ENCODE peak calls at places on chromosomes 13 and 19, in seven cellular contexts. C, W, X, D, O, U and G are unnamed samples.

GRCh38 chr13:105445793-105446192 is 1089.7 kb downstream of the EFNB2 start:
- DNase-seq in O (no peak), C (no peak), X (no peak), W (no peak), D (no peak), U (no peak), G (no peak)

GRCh38 chr19:9729162-9729561 is 39.4 kb downstream of the ZNF846 start:
- DNase-seq in X (no peak), U (no peak), D (no peak), W (no peak), C (no peak), O (no peak), G (no peak)

GRCh38 chr19:39810424-39810823 is 23.5 kb downstream of the DYRK1B start:
- DNase-seq in D (no peak), U (no peak), C (no peak), X (no peak), O (no peak), W (no peak), G (no peak)

GRCh38 chr13:39463611-39464010 is 139.4 kb downstream of the LHFPL6 start:
- DNase-seq in X (no peak), U (no peak), C (no peak), O (no peak), W (no peak), D (peak), G (no peak)

GRCh38 chr13:45472171-45472705 is 7.5 kb downstream of the COG3 start:
- DNase-seq in U (no peak), O (no peak), W (no peak), C (no peak), D (no peak), X (no peak), G (no peak)

GRCh38 chr19:17500447-17501198 is 10.8 kb upstream of the PGLS start:
- DNase-seq in D (no peak), U (no peak), O (no peak), C (no peak), W (no peak), X (no peak), G (no peak)

GRCh38 chr19:33641261-33641660 is 19.5 kb downstream of the CHST8 start:
- DNase-seq in O (no peak), W (no peak), D (no peak), C (no peak), U (no peak), X (no peak), G (no peak)

GRCh38 chr19:3783660-3784584 is 2.3 kb downstream of the MATK start:
- DNase-seq in X (peak), O (no peak), C (peak), W (peak), D (no peak), U (no peak), G (no peak)

GRCh38 chr19:13610042-13610691 is 103.9 kb upstream of the CACNA1A start:
- DNase-seq in O (no peak), D (no peak), W (peak), U (no peak), X (no peak), C (peak), G (no peak)

GRCh38 chr13:28031220-28031903 is 42.9 kb upstream of the URAD start:
- DNase-seq in C (no peak), U (no peak), D (no peak), W (no peak), O (no peak), X (no peak), G (no peak)

GRCh38 chr19:46384396-46384795 is 29.0 kb downstream of the CCDC8 start:
- DNase-seq in U (no peak), D (no peak), C (no peak), O (no peak), W (no peak), X (no peak), G (no peak)

GRCh38 chr13:36395280-36395679 is 37.0 kb upstream of the CCNA1 start:
- DNase-seq in D (peak), U (no peak), X (no peak), C (no peak), W (no peak), O (peak), G (no peak)

GRCh38 chr19:15365264-15365663 is 14.3 kb downstream of the AKAP8 start:
- DNase-seq in C (no peak), D (no peak), O (no peak), X (no peak), W (no peak), U (no peak), G (no peak)

GRCh38 chr13:50994651-50995050 is 85.1 kb downstream of the RNASEH2B start:
- DNase-seq in C (no peak), O (no peak), U (no peak), D (no peak), W (no peak), X (no peak), G (no peak)

GRCh38 chr19:32330149-32330548 is 15.3 kb upstream of the ZNF507 start:
- DNase-seq in O (no peak), D (no peak), C (no peak), X (no peak), W (no peak), U (no peak), G (no peak)

GRCh38 chr19:3012522-3013260 is 16.4 kb downstream of the TLE2 start:
- DNase-seq in X (no peak), W (peak), U (no peak), D (no peak), O (no peak), C (no peak), G (no peak)

GRCh38 chr13:112143753-112144615 is 77.0 kb downstream of the SOX1 start:
- DNase-seq in W (no peak), X (no peak), U (no peak), C (no peak), D (no peak), O (no peak), G (no peak)

GRCh38 chr13:39401756-39402155 is 201.2 kb downstream of the LHFPL6 start:
- DNase-seq in D (no peak), U (no peak), W (no peak), O (no peak), C (no peak), X (no peak), G (no peak)

GRCh38 chr19:51163257-51163656 is 21.2 kb downstream of the SIGLEC7 start:
- DNase-seq in C (no peak), D (no peak), X (no peak), O (no peak), U (no peak), W (no peak), G (no peak)

GRCh38 chr13:66657165-66657895 is 572.8 kb downstream of the PCDH9 start:
- DNase-seq in C (peak), D (peak), U (peak), O (peak), W (peak), X (no peak), G (peak)

GRCh38 chr13:49308104-49308875 is 60.6 kb downstream of the CDADC1 start:
- DNase-seq in C (no peak), D (no peak), O (no peak), W (no peak), U (peak), X (no peak), G (peak)

GRCh38 chr19:47020992-47021496 is 1.4 kb downstream of the NPAS1 start:
- DNase-seq in U (no peak), X (no peak), W (peak), D (no peak), C (no peak), O (no peak), G (no peak)

GRCh38 chr19:34430738-34431625 is 2.8 kb downstream of the UBA2 start:
- DNase-seq in U (no peak), D (no peak), O (no peak), C (peak), W (peak), X (no peak), G (no peak)

GRCh38 chr13:74870865-74871264 is 611.1 kb downstream of the TBC1D4 start:
- DNase-seq in C (no peak), U (no peak), W (no peak), D (peak), X (no peak), O (no peak), G (no peak)